ENCODE peak calls at places on chromosomes 11 and 22, in eight cellular contexts. B is astrocyte of the spinal cord, Y is neural progenitor cell, N is B cell, F is mucosa of descending colon, T is endothelial cell, G is cardiac fibroblast, P is kidney epithelial cell. U is an unnamed sample.

GRCh38 chr11:119101367-119101758 is 290 bp downstream of the DPAGT1 start:
- DNase-seq in B (no peak), Y (no peak), N (no peak), F (no peak), T (no peak), G (no peak), P (no peak), U (no peak)

GRCh38 chr11:72703281-72704008 is 29.2 kb upstream of the PDE2A start:
- DNase-seq in B (peak), Y (peak), N (no peak), F (no peak), T (no peak), G (peak), P (no peak), U (no peak)

GRCh38 chr11:48074425-48075181 is 94.2 kb downstream of the PTPRJ start:
- DNase-seq in B (no peak), Y (no peak), N (no peak), F (no peak), T (no peak), G (no peak), P (no peak), U (no peak)

GRCh38 chr11:86785576-86785975 is 14.8 kb upstream of the PRSS23 start:
- DNase-seq in B (peak), Y (no peak), N (no peak), F (no peak), T (no peak), G (no peak), P (no peak), U (no peak)

GRCh38 chr11:125315088-125315740 is 150.7 kb downstream of the PKNOX2 start:
- DNase-seq in B (peak), Y (no peak), N (no peak), F (peak), T (no peak), G (peak), P (no peak), U (no peak)

GRCh38 chr11:33065445-33066178 is 26.2 kb downstream of the TCP11L1 start:
- DNase-seq in B (peak), Y (peak), N (peak), F (peak), T (peak), G (peak), P (peak), U (no peak)

GRCh38 chr11:133695376-133695775 is 149.9 kb downstream of the SPATA19 start:
- DNase-seq in B (no peak), Y (no peak), N (no peak), F (no peak), T (no peak), G (no peak), P (no peak), U (no peak)

GRCh38 chr11:111561801-111562325 is 21.3 kb downstream of the LAYN start:
- DNase-seq in B (peak), Y (no peak), N (no peak), F (no peak), T (no peak), G (peak), P (no peak), U (no peak)

GRCh38 chr11:133639408-133639807 is 107.1 kb upstream of the OPCML start:
- DNase-seq in B (no peak), Y (no peak), N (no peak), F (no peak), T (no peak), G (no peak), P (no peak), U (no peak)

DNA sequence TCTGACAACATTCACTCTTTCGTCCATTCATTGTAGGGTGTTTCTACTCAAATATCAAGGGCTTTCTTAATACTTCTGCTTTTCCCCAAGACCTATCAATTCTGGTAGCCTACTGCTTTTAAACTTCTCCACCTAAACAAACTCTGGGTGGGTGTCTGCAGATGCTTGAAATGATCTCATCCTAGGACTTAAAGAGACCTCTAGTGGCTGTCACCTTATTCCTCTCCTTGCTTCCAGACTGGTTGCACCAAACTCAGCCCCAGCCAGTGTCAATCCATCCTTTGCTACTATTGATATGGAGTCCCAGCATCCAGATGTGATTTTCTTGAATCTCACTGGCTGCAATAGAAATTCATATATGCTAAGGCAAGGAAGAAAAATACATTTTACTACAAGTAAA is 274.7 kb downstream of the NXPE2 start:
- DNase-seq in B (no peak), Y (peak), N (no peak), F (peak), T (no peak), G (no peak), P (no peak), U (no peak)
- TF ChIP-seq CTCF in B (no peak), Y (peak), N (no peak), F (no peak), T (no peak), G (no peak), P (no peak), U (no peak)

GRCh38 chr11:104329043-104329442 is 165.1 kb upstream of the PDGFD start:
- DNase-seq in B (no peak), Y (no peak), N (no peak), F (no peak), T (no peak), G (no peak), P (no peak), U (no peak)

GRCh38 chr11:104338186-104338585 is 174.2 kb upstream of the PDGFD start:
- DNase-seq in B (peak), Y (no peak), N (no peak), F (no peak), T (no peak), G (no peak), P (no peak), U (no peak)

GRCh38 chr11:104337273-104337672 is 173.3 kb upstream of the PDGFD start:
- DNase-seq in B (no peak), Y (no peak), N (no peak), F (no peak), T (no peak), G (no peak), P (no peak), U (no peak)

GRCh38 chr11:104332110-104332509 is 168.2 kb upstream of the PDGFD start:
- DNase-seq in B (no peak), Y (peak), N (no peak), F (peak), T (peak), G (no peak), P (no peak), U (no peak)

DNA sequence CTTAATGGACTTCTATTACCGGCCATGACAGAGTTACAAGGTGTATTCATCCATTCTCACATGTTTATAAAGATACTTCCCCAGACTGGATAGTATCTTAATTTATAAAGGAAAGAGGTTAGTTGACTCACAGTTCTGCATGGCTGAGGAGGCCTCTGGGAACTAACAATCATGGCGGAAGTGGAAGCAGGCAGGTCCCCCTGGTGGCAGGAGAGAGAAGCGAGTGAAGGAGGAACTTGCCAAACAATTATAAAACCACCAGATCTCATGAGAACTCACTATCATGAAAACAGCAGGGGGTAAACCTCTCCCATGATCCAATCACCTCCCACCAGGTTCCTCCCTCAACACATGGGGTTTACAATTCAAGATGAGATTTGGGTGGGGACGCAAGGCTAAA is 170.0 kb upstream of the PDGFD start:
- DNase-seq in B (no peak), Y (no peak), N (no peak), F (peak), T (peak), G (no peak), P (no peak), U (no peak)
- TF ChIP-seq CTCF in B (peak), Y (peak), N (peak), F (no peak), T (peak), G (peak), P (peak), U (no peak)

GRCh38 chr22:47512617-47513016 is 750.2 kb downstream of the TBC1D22A start:
- DNase-seq in B (no peak), Y (no peak), N (no peak), F (no peak), T (no peak), G (no peak), P (no peak), U (no peak)

GRCh38 chr22:47517062-47517461 is 754.6 kb downstream of the TBC1D22A start:
- DNase-seq in B (no peak), Y (no peak), N (no peak), F (no peak), T (no peak), G (no peak), P (no peak), U (no peak)

GRCh38 chr22:47515384-47516125 is 753.1 kb downstream of the TBC1D22A start:
- DNase-seq in B (no peak), Y (no peak), N (no peak), F (no peak), T (no peak), G (no peak), P (no peak), U (no peak)
- TF ChIP-seq CTCF in B (no peak), Y (no peak), N (no peak), F (no peak), T (no peak), G (no peak), P (no peak), U (no peak)

GRCh38 chr22:50473088-50473487 is 1.7 kb downstream of the SBF1 start:
- DNase-seq in B (no peak), Y (peak), N (no peak), F (peak), T (no peak), G (no peak), P (no peak), U (no peak)
- TF ChIP-seq CTCF in B (peak), Y (peak), N (peak), F (no peak), T (no peak), G (peak), P (peak), U (no peak)

GRCh38 chr22:40224702-40225101 is 47.0 kb downstream of the TNRC6B start:
- DNase-seq in B (no peak), Y (no peak), N (no peak), F (no peak), T (no peak), G (no peak), P (no peak), U (no peak)
- TF ChIP-seq CTCF in B (no peak), Y (no peak), N (no peak), F (no peak), T (no peak), G (no peak), P (no peak), U (no peak)

GRCh38 chr11:10868375-10868774 is 10.5 kb upstream of the ZBED5 start:
- DNase-seq in B (no peak), Y (no peak), N (no peak), F (no peak), T (no peak), G (no peak), P (no peak), U (no peak)
- TF ChIP-seq CTCF in B (no peak), Y (no peak), N (no peak), F (no peak), T (no peak), G (no peak), P (no peak), U (no peak)

DNA sequence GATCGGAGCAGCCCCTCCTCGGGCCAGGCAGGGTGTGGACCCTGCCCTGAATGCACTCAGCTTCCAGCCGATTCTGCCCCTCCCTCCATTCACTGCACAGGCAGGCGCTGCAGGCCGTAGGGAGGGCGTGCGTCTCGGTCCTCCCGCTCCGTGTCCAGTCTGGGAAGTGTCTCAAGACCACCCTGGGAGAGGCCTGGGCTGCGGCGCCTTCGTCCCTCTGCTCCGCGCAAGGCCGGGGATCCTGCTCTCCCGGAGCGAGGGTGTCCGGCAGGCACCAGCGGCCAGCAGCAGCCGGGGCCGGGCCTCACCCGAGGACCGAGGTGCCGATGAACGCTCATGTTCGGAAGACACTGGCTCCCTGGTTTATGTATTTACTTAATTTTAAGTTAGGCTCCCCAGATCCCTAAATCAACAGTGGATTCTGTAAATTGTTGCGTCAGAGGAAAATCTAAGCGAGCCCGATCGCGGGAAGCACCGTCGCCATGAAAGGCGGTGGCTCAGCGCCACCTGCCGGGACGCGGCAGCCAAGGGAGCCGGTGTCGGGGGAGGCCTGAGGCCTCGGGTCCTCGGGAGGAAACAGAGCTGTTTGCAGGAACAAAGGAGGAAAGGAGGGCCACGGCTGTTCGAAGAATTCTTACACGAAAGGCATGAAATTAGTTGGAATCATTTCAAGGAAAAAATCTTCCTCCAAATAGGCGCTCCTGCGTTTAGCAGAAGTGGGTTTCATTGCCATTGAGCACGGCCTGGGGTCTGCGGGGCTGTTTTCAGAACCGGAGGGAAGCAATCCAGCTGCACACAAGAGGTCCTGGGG is 195.3 kb downstream of the BRD1 start:
- DNase-seq in B (peak), Y (peak), N (no peak), F (peak), T (peak), G (peak), P (no peak), U (no peak)
- TF ChIP-seq CTCF in B (peak), Y (peak), N (peak), F (peak), T (peak), G (peak), P (peak), U (peak)

DNA sequence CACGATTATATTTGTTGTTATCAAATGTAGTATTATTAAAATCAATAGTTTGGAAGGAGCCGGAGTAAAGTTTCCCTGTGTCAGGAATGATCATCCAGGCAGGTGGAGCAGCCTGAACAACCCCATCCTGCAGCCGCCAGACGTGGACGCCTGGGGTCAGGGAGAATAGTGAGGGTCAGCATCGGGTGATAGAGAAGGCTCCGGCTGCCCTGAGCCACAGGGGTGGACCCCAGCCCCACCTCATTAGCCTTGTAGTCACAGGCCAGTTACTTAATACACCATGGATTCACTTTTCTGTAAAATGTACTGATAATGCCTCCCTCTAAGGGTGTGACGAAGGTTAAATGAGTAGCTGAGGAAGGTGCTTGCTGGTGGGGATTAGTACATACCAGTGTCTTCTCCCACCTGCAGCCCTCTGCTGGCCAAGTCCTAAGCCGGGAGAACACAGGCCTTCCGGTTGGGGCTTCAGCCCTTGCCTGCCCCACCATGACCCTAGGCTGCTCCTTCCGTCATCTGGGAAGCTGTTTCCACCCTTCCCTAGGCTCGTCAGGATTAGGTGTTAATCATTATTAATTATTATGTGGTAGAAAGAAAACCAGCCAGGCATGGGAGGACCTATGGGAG is 14.9 kb downstream of the TMEM121B start:
- DNase-seq in B (no peak), Y (peak), N (no peak), F (no peak), T (no peak), G (no peak), P (no peak), U (no peak)
- TF ChIP-seq CTCF in B (no peak), Y (peak), N (no peak), F (no peak), T (no peak), G (no peak), P (no peak), U (no peak)

GRCh38 chr11:6319879-6320410 is 356 bp downstream of the CAVIN3 start:
- DNase-seq in B (peak), Y (peak), N (no peak), F (peak), T (peak), G (peak), P (no peak), U (peak)
- TF ChIP-seq CTCF in B (no peak), Y (no peak), N (no peak), F (no peak), T (no peak), G (no peak), P (no peak), U (no peak)

U was measured in omental fat pad.